ENCODE peak calls at places on chromosomes 7 and 10, in ten cellular contexts. One of them, this sample, is unnamed.

GRCh38 chr10:81820418-81820817 is 54.6 kb upstream of the NRG3 start:
- DNase-seq in naive thymus-derived CD8-positive, alpha-beta T cell: no peak
- DNase-seq in ovary: no peak
- DNase-seq in stimulated activated CD4-positive, alpha-beta T cell treated with anti-CD3 and anti-CD28 coated beads, Interleukin-1b, Interleukin-23, amount 100 ng/mL, for 1 hour: no peak
- DNase-seq in lower leg skin: no peak
- DNase-seq in HS-5: no peak
- DNase-seq in A172: peak; percentile 39
- DNase-seq in OCI-M1: peak; percentile 52
- DNase-seq in EL: no peak
- DNase-seq in hepatocyte: peak; percentile 48
- DNase-seq in this sample: no peak

GRCh38 chr7:117458977-117459583 is 20.7 kb upstream of the CFTR start:
- DNase-seq in lower leg skin: no peak
- DNase-seq in HS-5: peak; percentile 4
- DNase-seq in hepatocyte: peak; percentile 52
- DNase-seq in EL: peak; percentile 19
- DNase-seq in stimulated activated CD4-positive, alpha-beta T cell treated with anti-CD3 and anti-CD28 coated beads, Interleukin-1b, Interleukin-23, amount 100 ng/mL, for 1 hour: no peak
- DNase-seq in A172: peak; percentile 25
- DNase-seq in OCI-M1: peak; percentile 57
- DNase-seq in naive thymus-derived CD8-positive, alpha-beta T cell: no peak
- DNase-seq in ovary: no peak
- DNase-seq in this sample: peak; percentile 47

GRCh38 chr10:44809652-44810051 is 101.5 kb upstream of the TMEM72 start:
- DNase-seq in EL: peak; percentile 30
- DNase-seq in naive thymus-derived CD8-positive, alpha-beta T cell: no peak
- DNase-seq in lower leg skin: no peak
- DNase-seq in stimulated activated CD4-positive, alpha-beta T cell treated with anti-CD3 and anti-CD28 coated beads, Interleukin-1b, Interleukin-23, amount 100 ng/mL, for 1 hour: no peak
- DNase-seq in OCI-M1: no peak
- DNase-seq in hepatocyte: no peak
- DNase-seq in A172: no peak
- DNase-seq in HS-5: no peak
- DNase-seq in ovary: no peak
- DNase-seq in this sample: peak; percentile 36

GRCh38 chr10:14358886-14359573 is 28.3 kb upstream of the FRMD4A start:
- DNase-seq in OCI-M1: no peak
- DNase-seq in EL: no peak
- DNase-seq in naive thymus-derived CD8-positive, alpha-beta T cell: no peak
- DNase-seq in ovary: no peak
- DNase-seq in stimulated activated CD4-positive, alpha-beta T cell treated with anti-CD3 and anti-CD28 coated beads, Interleukin-1b, Interleukin-23, amount 100 ng/mL, for 1 hour: no peak
- DNase-seq in A172: no peak
- DNase-seq in hepatocyte: no peak
- DNase-seq in lower leg skin: no peak
- DNase-seq in HS-5: no peak
- DNase-seq in this sample: peak; percentile 44

GRCh38 chr7:82343-83155 is 109.8 kb upstream of the FAM20C start:
- DNase-seq in OCI-M1: no peak
- DNase-seq in stimulated activated CD4-positive, alpha-beta T cell treated with anti-CD3 and anti-CD28 coated beads, Interleukin-1b, Interleukin-23, amount 100 ng/mL, for 1 hour: no peak
- DNase-seq in HS-5: no peak
- DNase-seq in naive thymus-derived CD8-positive, alpha-beta T cell: no peak
- DNase-seq in EL: no peak
- DNase-seq in ovary: no peak
- DNase-seq in lower leg skin: no peak
- DNase-seq in A172: no peak
- DNase-seq in hepatocyte: peak; percentile 63
- DNase-seq in this sample: no peak

GRCh38 chr10:12165992-12166775 is 29.5 kb downstream of the NUDT5 start:
- DNase-seq in HS-5: no peak
- DNase-seq in EL: no peak
- DNase-seq in naive thymus-derived CD8-positive, alpha-beta T cell: no peak
- DNase-seq in stimulated activated CD4-positive, alpha-beta T cell treated with anti-CD3 and anti-CD28 coated beads, Interleukin-1b, Interleukin-23, amount 100 ng/mL, for 1 hour: no peak
- DNase-seq in OCI-M1: no peak
- DNase-seq in A172: no peak
- DNase-seq in lower leg skin: no peak
- DNase-seq in hepatocyte: no peak
- DNase-seq in ovary: no peak
- DNase-seq in this sample: no peak

GRCh38 chr7:1251796-1252542 is 19.3 kb downstream of the UNCX start:
- DNase-seq in EL: no peak
- DNase-seq in HS-5: no peak
- DNase-seq in lower leg skin: no peak
- DNase-seq in A172: no peak
- DNase-seq in naive thymus-derived CD8-positive, alpha-beta T cell: no peak
- DNase-seq in ovary: no peak
- DNase-seq in stimulated activated CD4-positive, alpha-beta T cell treated with anti-CD3 and anti-CD28 coated beads, Interleukin-1b, Interleukin-23, amount 100 ng/mL, for 1 hour: no peak
- DNase-seq in hepatocyte: no peak
- DNase-seq in OCI-M1: peak; percentile 17
- DNase-seq in this sample: no peak

GRCh38 chr10:58322072-58322834 is 12.6 kb upstream of the UBE2D1 start:
- DNase-seq in EL: no peak
- DNase-seq in HS-5: no peak
- DNase-seq in stimulated activated CD4-positive, alpha-beta T cell treated with anti-CD3 and anti-CD28 coated beads, Interleukin-1b, Interleukin-23, amount 100 ng/mL, for 1 hour: no peak
- DNase-seq in naive thymus-derived CD8-positive, alpha-beta T cell: no peak
- DNase-seq in ovary: no peak
- DNase-seq in lower leg skin: peak; percentile 20
- DNase-seq in OCI-M1: peak; percentile 96
- DNase-seq in A172: no peak
- DNase-seq in hepatocyte: no peak
- DNase-seq in this sample: no peak

GRCh38 chr7:110119883-110120581 is 970.9 kb upstream of the LRRN3 start:
- DNase-seq in A172: peak; percentile 47
- DNase-seq in OCI-M1: peak; percentile 31
- DNase-seq in ovary: no peak
- DNase-seq in stimulated activated CD4-positive, alpha-beta T cell treated with anti-CD3 and anti-CD28 coated beads, Interleukin-1b, Interleukin-23, amount 100 ng/mL, for 1 hour: no peak
- DNase-seq in naive thymus-derived CD8-positive, alpha-beta T cell: no peak
- DNase-seq in HS-5: no peak
- DNase-seq in EL: peak; percentile 58
- DNase-seq in hepatocyte: peak; percentile 5
- DNase-seq in lower leg skin: no peak
- DNase-seq in this sample: peak; percentile 23

GRCh38 chr10:119498889-119499864 is 43.3 kb downstream of the RGS10 start:
- DNase-seq in OCI-M1: no peak
- DNase-seq in stimulated activated CD4-positive, alpha-beta T cell treated with anti-CD3 and anti-CD28 coated beads, Interleukin-1b, Interleukin-23, amount 100 ng/mL, for 1 hour: no peak
- DNase-seq in lower leg skin: no peak
- DNase-seq in A172: no peak
- DNase-seq in naive thymus-derived CD8-positive, alpha-beta T cell: no peak
- DNase-seq in HS-5: no peak
- DNase-seq in hepatocyte: no peak
- DNase-seq in EL: no peak
- DNase-seq in ovary: no peak
- DNase-seq in this sample: no peak

GRCh38 chr10:44386546-44387052 is 1.7 kb upstream of the CXCL12 start:
- DNase-seq in HS-5: no peak
- DNase-seq in EL: peak; percentile 74
- DNase-seq in ovary: peak; percentile 77
- DNase-seq in hepatocyte: peak; percentile 88
- DNase-seq in naive thymus-derived CD8-positive, alpha-beta T cell: peak; percentile 41
- DNase-seq in lower leg skin: no peak
- DNase-seq in stimulated activated CD4-positive, alpha-beta T cell treated with anti-CD3 and anti-CD28 coated beads, Interleukin-1b, Interleukin-23, amount 100 ng/mL, for 1 hour: peak; percentile 10
- DNase-seq in OCI-M1: peak; percentile 67
- DNase-seq in A172: peak; percentile 46
- DNase-seq in this sample: peak; percentile 91

GRCh38 chr10:86960863-86961434 is 2.5 kb downstream of the SNCG start:
- DNase-seq in naive thymus-derived CD8-positive, alpha-beta T cell: no peak
- DNase-seq in HS-5: no peak
- DNase-seq in A172: no peak
- DNase-seq in EL: no peak
- DNase-seq in hepatocyte: no peak
- DNase-seq in lower leg skin: no peak
- DNase-seq in stimulated activated CD4-positive, alpha-beta T cell treated with anti-CD3 and anti-CD28 coated beads, Interleukin-1b, Interleukin-23, amount 100 ng/mL, for 1 hour: no peak
- DNase-seq in OCI-M1: no peak
- DNase-seq in ovary: no peak
- DNase-seq in this sample: no peak

GRCh38 chr7:150992833-150993302 is 2.1 kb downstream of the NOS3 start:
- DNase-seq in HS-5: no peak
- DNase-seq in lower leg skin: no peak
- DNase-seq in stimulated activated CD4-positive, alpha-beta T cell treated with anti-CD3 and anti-CD28 coated beads, Interleukin-1b, Interleukin-23, amount 100 ng/mL, for 1 hour: no peak
- DNase-seq in EL: peak; percentile 29
- DNase-seq in ovary: peak; percentile 44
- DNase-seq in OCI-M1: peak; percentile 51
- DNase-seq in naive thymus-derived CD8-positive, alpha-beta T cell: no peak
- DNase-seq in A172: no peak
- DNase-seq in hepatocyte: peak; percentile 61
- DNase-seq in this sample: peak; percentile 45

GRCh38 chr7:117997862-117998825 is 124.9 kb upstream of the CTTNBP2 start:
- DNase-seq in HS-5: no peak
- DNase-seq in stimulated activated CD4-positive, alpha-beta T cell treated with anti-CD3 and anti-CD28 coated beads, Interleukin-1b, Interleukin-23, amount 100 ng/mL, for 1 hour: no peak
- DNase-seq in lower leg skin: no peak
- DNase-seq in EL: no peak
- DNase-seq in ovary: no peak
- DNase-seq in A172: peak; percentile 40
- DNase-seq in hepatocyte: no peak
- DNase-seq in OCI-M1: no peak
- DNase-seq in naive thymus-derived CD8-positive, alpha-beta T cell: no peak
- DNase-seq in this sample: peak; percentile 37

GRCh38 chr10:70255329-70256299 is 22.4 kb upstream of the PPA1 start:
- DNase-seq in OCI-M1: no peak
- DNase-seq in lower leg skin: no peak
- DNase-seq in hepatocyte: no peak
- DNase-seq in A172: peak; percentile 97
- DNase-seq in ovary: no peak
- DNase-seq in EL: no peak
- DNase-seq in stimulated activated CD4-positive, alpha-beta T cell treated with anti-CD3 and anti-CD28 coated beads, Interleukin-1b, Interleukin-23, amount 100 ng/mL, for 1 hour: no peak
- DNase-seq in HS-5: no peak
- DNase-seq in naive thymus-derived CD8-positive, alpha-beta T cell: no peak
- DNase-seq in this sample: peak; percentile 65

GRCh38 chr10:46525177-46525823 is 31.2 kb downstream of the GPRIN2 start:
- DNase-seq in EL: peak; percentile 98
- DNase-seq in naive thymus-derived CD8-positive, alpha-beta T cell: no peak
- DNase-seq in ovary: no peak
- DNase-seq in lower leg skin: no peak
- DNase-seq in HS-5: peak; percentile 85
- DNase-seq in OCI-M1: peak; percentile 44
- DNase-seq in A172: peak; percentile 92
- DNase-seq in hepatocyte: no peak
- DNase-seq in stimulated activated CD4-positive, alpha-beta T cell treated with anti-CD3 and anti-CD28 coated beads, Interleukin-1b, Interleukin-23, amount 100 ng/mL, for 1 hour: no peak
- DNase-seq in this sample: peak; percentile 65

GRCh38 chr10:97584060-97584797 is at the start of gene HOGA1:
- DNase-seq in OCI-M1: no peak
- DNase-seq in stimulated activated CD4-positive, alpha-beta T cell treated with anti-CD3 and anti-CD28 coated beads, Interleukin-1b, Interleukin-23, amount 100 ng/mL, for 1 hour: no peak
- DNase-seq in ovary: no peak
- DNase-seq in lower leg skin: peak; percentile 38
- DNase-seq in HS-5: no peak
- DNase-seq in A172: peak; percentile 95
- DNase-seq in hepatocyte: peak; percentile 68
- DNase-seq in naive thymus-derived CD8-positive, alpha-beta T cell: no peak
- DNase-seq in EL: peak; percentile 55
- DNase-seq in this sample: peak; percentile 88

GRCh38 chr10:122505885-122506284 is 44.5 kb downstream of the HTRA1 start:
- DNase-seq in OCI-M1: no peak
- DNase-seq in hepatocyte: no peak
- DNase-seq in A172: no peak
- DNase-seq in ovary: no peak
- DNase-seq in EL: no peak
- DNase-seq in naive thymus-derived CD8-positive, alpha-beta T cell: no peak
- DNase-seq in lower leg skin: no peak
- DNase-seq in stimulated activated CD4-positive, alpha-beta T cell treated with anti-CD3 and anti-CD28 coated beads, Interleukin-1b, Interleukin-23, amount 100 ng/mL, for 1 hour: no peak
- DNase-seq in HS-5: no peak
- DNase-seq in this sample: no peak

GRCh38 chr10:23345861-23346260 is 1.3 kb upstream of the C10orf67 start:
- DNase-seq in A172: peak; percentile 88
- DNase-seq in hepatocyte: peak; percentile 40
- DNase-seq in stimulated activated CD4-positive, alpha-beta T cell treated with anti-CD3 and anti-CD28 coated beads, Interleukin-1b, Interleukin-23, amount 100 ng/mL, for 1 hour: no peak
- DNase-seq in ovary: no peak
- DNase-seq in naive thymus-derived CD8-positive, alpha-beta T cell: no peak
- DNase-seq in lower leg skin: peak; percentile 11
- DNase-seq in OCI-M1: peak; percentile 28
- DNase-seq in HS-5: peak; percentile 46
- DNase-seq in EL: peak; percentile 86
- DNase-seq in this sample: peak; percentile 76

GRCh38 chr10:127908106-127908957 is 1.4 kb downstream of the PTPRE start:
- DNase-seq in stimulated activated CD4-positive, alpha-beta T cell treated with anti-CD3 and anti-CD28 coated beads, Interleukin-1b, Interleukin-23, amount 100 ng/mL, for 1 hour: no peak
- DNase-seq in lower leg skin: no peak
- DNase-seq in ovary: no peak
- DNase-seq in hepatocyte: no peak
- DNase-seq in EL: peak; percentile 89
- DNase-seq in naive thymus-derived CD8-positive, alpha-beta T cell: no peak
- DNase-seq in OCI-M1: no peak
- DNase-seq in HS-5: no peak
- DNase-seq in A172: peak; percentile 67
- DNase-seq in this sample: peak; percentile 39

GRCh38 chr7:48390381-48391327 is 219.4 kb downstream of the ABCA13 start:
- DNase-seq in HS-5: no peak
- DNase-seq in lower leg skin: peak; percentile 53
- DNase-seq in EL: no peak
- DNase-seq in naive thymus-derived CD8-positive, alpha-beta T cell: no peak
- DNase-seq in stimulated activated CD4-positive, alpha-beta T cell treated with anti-CD3 and anti-CD28 coated beads, Interleukin-1b, Interleukin-23, amount 100 ng/mL, for 1 hour: no peak
- DNase-seq in OCI-M1: peak; percentile 76
- DNase-seq in hepatocyte: no peak
- DNase-seq in ovary: no peak
- DNase-seq in A172: no peak
- DNase-seq in this sample: peak; percentile 10

GRCh38 chr7:147547252-147547897 is 1043.2 kb upstream of the C7orf33 start:
- DNase-seq in ovary: no peak
- DNase-seq in hepatocyte: peak; percentile 62
- DNase-seq in stimulated activated CD4-positive, alpha-beta T cell treated with anti-CD3 and anti-CD28 coated beads, Interleukin-1b, Interleukin-23, amount 100 ng/mL, for 1 hour: no peak
- DNase-seq in HS-5: no peak
- DNase-seq in naive thymus-derived CD8-positive, alpha-beta T cell: no peak
- DNase-seq in A172: peak; percentile 59
- DNase-seq in lower leg skin: no peak
- DNase-seq in EL: peak; percentile 28
- DNase-seq in OCI-M1: peak; percentile 57
- DNase-seq in this sample: peak; percentile 35

GRCh38 chr10:29105516-29106215 is 183.2 kb upstream of the LYZL1 start:
- DNase-seq in HS-5: peak; percentile 19
- DNase-seq in lower leg skin: no peak
- DNase-seq in ovary: no peak
- DNase-seq in hepatocyte: peak; percentile 40
- DNase-seq in A172: peak; percentile 82
- DNase-seq in EL: peak; percentile 86
- DNase-seq in OCI-M1: no peak
- DNase-seq in naive thymus-derived CD8-positive, alpha-beta T cell: no peak
- DNase-seq in stimulated activated CD4-positive, alpha-beta T cell treated with anti-CD3 and anti-CD28 coated beads, Interleukin-1b, Interleukin-23, amount 100 ng/mL, for 1 hour: no peak
- DNase-seq in this sample: peak; percentile 87

GRCh38 chr7:122219253-122219865 is 75.3 kb upstream of the AASS start:
- DNase-seq in ovary: no peak
- DNase-seq in OCI-M1: peak; percentile 44
- DNase-seq in naive thymus-derived CD8-positive, alpha-beta T cell: no peak
- DNase-seq in A172: no peak
- DNase-seq in EL: peak; percentile 12
- DNase-seq in hepatocyte: peak; percentile 37
- DNase-seq in HS-5: no peak
- DNase-seq in stimulated activated CD4-positive, alpha-beta T cell treated with anti-CD3 and anti-CD28 coated beads, Interleukin-1b, Interleukin-23, amount 100 ng/mL, for 1 hour: no peak
- DNase-seq in lower leg skin: no peak
- DNase-seq in this sample: peak; percentile 51

GRCh38 chr10:13390604-13391522 is 42.8 kb upstream of the SEPHS1 start:
- DNase-seq in stimulated activated CD4-positive, alpha-beta T cell treated with anti-CD3 and anti-CD28 coated beads, Interleukin-1b, Interleukin-23, amount 100 ng/mL, for 1 hour: no peak
- DNase-seq in OCI-M1: peak; percentile 51
- DNase-seq in hepatocyte: no peak
- DNase-seq in HS-5: no peak
- DNase-seq in ovary: no peak
- DNase-seq in lower leg skin: no peak
- DNase-seq in A172: no peak
- DNase-seq in naive thymus-derived CD8-positive, alpha-beta T cell: no peak
- DNase-seq in EL: no peak
- DNase-seq in this sample: peak; percentile 21

GRCh38 chr7:133829336-133829897 is 297.7 kb upstream of the LRGUK start:
- DNase-seq in hepatocyte: no peak
- DNase-seq in A172: peak; percentile 70
- DNase-seq in lower leg skin: no peak
- DNase-seq in HS-5: no peak
- DNase-seq in EL: peak; percentile 76
- DNase-seq in naive thymus-derived CD8-positive, alpha-beta T cell: no peak
- DNase-seq in stimulated activated CD4-positive, alpha-beta T cell treated with anti-CD3 and anti-CD28 coated beads, Interleukin-1b, Interleukin-23, amount 100 ng/mL, for 1 hour: no peak
- DNase-seq in ovary: no peak
- DNase-seq in OCI-M1: no peak
- DNase-seq in this sample: peak; percentile 79

GRCh38 chr10:89553064-89553734 is 17.8 kb upstream of the SLC16A12 start:
- DNase-seq in hepatocyte: peak; percentile 56
- DNase-seq in HS-5: peak; percentile 91
- DNase-seq in ovary: no peak
- DNase-seq in OCI-M1: no peak
- DNase-seq in EL: peak; percentile 95
- DNase-seq in lower leg skin: no peak
- DNase-seq in A172: peak; percentile 99
- DNase-seq in naive thymus-derived CD8-positive, alpha-beta T cell: no peak
- DNase-seq in stimulated activated CD4-positive, alpha-beta T cell treated with anti-CD3 and anti-CD28 coated beads, Interleukin-1b, Interleukin-23, amount 100 ng/mL, for 1 hour: no peak
- DNase-seq in this sample: peak; percentile 86

GRCh38 chr7:34108150-34108549 is 202.8 kb downstream of the BMPER start:
- DNase-seq in HS-5: no peak
- DNase-seq in lower leg skin: no peak
- DNase-seq in hepatocyte: peak; percentile 26
- DNase-seq in naive thymus-derived CD8-positive, alpha-beta T cell: no peak
- DNase-seq in ovary: no peak
- DNase-seq in EL: no peak
- DNase-seq in stimulated activated CD4-positive, alpha-beta T cell treated with anti-CD3 and anti-CD28 coated beads, Interleukin-1b, Interleukin-23, amount 100 ng/mL, for 1 hour: no peak
- DNase-seq in A172: no peak
- DNase-seq in OCI-M1: peak; percentile 1
- DNase-seq in this sample: peak; percentile 25

This sample was measured in astrocyte of the hippocampus.